ENCODE peak calls at places on chromosomes 6 and 20, in seven cellular contexts. One of them, this sample, is unnamed.

GRCh38 chr20:51579137-51579536 is 36.6 kb upstream of the NFATC2 start:
- DNase-seq in activated CD4-positive, alpha-beta T cell treated with anti-CD3 and anti-CD28 coated beads, Interleukin-2, amount 50 U/mL, for 1 hour: no peak
- DNase-seq in substantia nigra: no peak
- DNase-seq in left ventricle myocardium superior: no peak
- DNase-seq in cardiac fibroblast: no peak
- DNase-seq in nucleus accumbens: no peak
- DNase-seq in Panc1: no peak
- DNase-seq in this sample: peak

GRCh38 chr20:10731190-10731955 is 57.6 kb upstream of the JAG1 start:
- DNase-seq in activated CD4-positive, alpha-beta T cell treated with anti-CD3 and anti-CD28 coated beads, Interleukin-2, amount 50 U/mL, for 1 hour: no peak
- DNase-seq in substantia nigra: no peak
- DNase-seq in left ventricle myocardium superior: no peak
- DNase-seq in cardiac fibroblast: peak
- DNase-seq in nucleus accumbens: no peak
- DNase-seq in Panc1: no peak
- DNase-seq in this sample: peak

GRCh38 chr6:42449917-42450313 is 1.8 kb downstream of the TRERF1 start:
- DNase-seq in activated CD4-positive, alpha-beta T cell treated with anti-CD3 and anti-CD28 coated beads, Interleukin-2, amount 50 U/mL, for 1 hour: no peak
- DNase-seq in substantia nigra: no peak
- DNase-seq in left ventricle myocardium superior: no peak
- DNase-seq in cardiac fibroblast: no peak
- DNase-seq in nucleus accumbens: no peak
- DNase-seq in Panc1: no peak
- DNase-seq in this sample: no peak

GRCh38 chr6:170313716-170314295 is 7.2 kb downstream of the FAM120B start:
- DNase-seq in activated CD4-positive, alpha-beta T cell treated with anti-CD3 and anti-CD28 coated beads, Interleukin-2, amount 50 U/mL, for 1 hour: no peak
- DNase-seq in substantia nigra: no peak
- DNase-seq in left ventricle myocardium superior: no peak
- DNase-seq in cardiac fibroblast: no peak
- DNase-seq in nucleus accumbens: no peak
- DNase-seq in Panc1: no peak
- DNase-seq in this sample: no peak

GRCh38 chr6:21134401-21134800 is 459.1 kb upstream of the SOX4 start:
- DNase-seq in activated CD4-positive, alpha-beta T cell treated with anti-CD3 and anti-CD28 coated beads, Interleukin-2, amount 50 U/mL, for 1 hour: no peak
- DNase-seq in substantia nigra: no peak
- DNase-seq in left ventricle myocardium superior: no peak
- DNase-seq in cardiac fibroblast: no peak
- DNase-seq in nucleus accumbens: no peak
- DNase-seq in Panc1: no peak
- DNase-seq in this sample: no peak

GRCh38 chr6:14029605-14030004 is 88.0 kb upstream of the CD83 start:
- DNase-seq in activated CD4-positive, alpha-beta T cell treated with anti-CD3 and anti-CD28 coated beads, Interleukin-2, amount 50 U/mL, for 1 hour: no peak
- DNase-seq in substantia nigra: no peak
- DNase-seq in left ventricle myocardium superior: no peak
- DNase-seq in cardiac fibroblast: no peak
- DNase-seq in nucleus accumbens: no peak
- DNase-seq in Panc1: no peak
- DNase-seq in this sample: no peak

GRCh38 chr6:42451146-42451594 is 556 bp downstream of the TRERF1 start:
- DNase-seq in activated CD4-positive, alpha-beta T cell treated with anti-CD3 and anti-CD28 coated beads, Interleukin-2, amount 50 U/mL, for 1 hour: no peak
- DNase-seq in substantia nigra: no peak
- DNase-seq in left ventricle myocardium superior: no peak
- DNase-seq in cardiac fibroblast: no peak
- DNase-seq in nucleus accumbens: no peak
- DNase-seq in Panc1: peak
- DNase-seq in this sample: no peak

GRCh38 chr20:49768204-49769124 is 44.2 kb upstream of the SLC9A8 start:
- DNase-seq in activated CD4-positive, alpha-beta T cell treated with anti-CD3 and anti-CD28 coated beads, Interleukin-2, amount 50 U/mL, for 1 hour: no peak
- DNase-seq in substantia nigra: no peak
- DNase-seq in left ventricle myocardium superior: no peak
- DNase-seq in cardiac fibroblast: peak
- DNase-seq in nucleus accumbens: no peak
- DNase-seq in Panc1: no peak
- DNase-seq in this sample: peak

GRCh38 chr6:112770341-112770740 is 423.2 kb downstream of the RFPL4B start:
- DNase-seq in activated CD4-positive, alpha-beta T cell treated with anti-CD3 and anti-CD28 coated beads, Interleukin-2, amount 50 U/mL, for 1 hour: no peak
- DNase-seq in substantia nigra: no peak
- DNase-seq in left ventricle myocardium superior: no peak
- DNase-seq in cardiac fibroblast: no peak
- DNase-seq in nucleus accumbens: no peak
- DNase-seq in Panc1: no peak
- DNase-seq in this sample: no peak

GRCh38 chr20:1389703-1390385 is 3.0 kb downstream of the FKBP1A start:
- DNase-seq in activated CD4-positive, alpha-beta T cell treated with anti-CD3 and anti-CD28 coated beads, Interleukin-2, amount 50 U/mL, for 1 hour: no peak
- DNase-seq in substantia nigra: no peak
- DNase-seq in left ventricle myocardium superior: no peak
- DNase-seq in cardiac fibroblast: peak
- DNase-seq in nucleus accumbens: no peak
- DNase-seq in Panc1: no peak
- DNase-seq in this sample: no peak

GRCh38 chr20:30811896-30812671 is 445.4 kb upstream of the DEFB115 start:
- DNase-seq in activated CD4-positive, alpha-beta T cell treated with anti-CD3 and anti-CD28 coated beads, Interleukin-2, amount 50 U/mL, for 1 hour: no peak
- DNase-seq in substantia nigra: no peak
- DNase-seq in left ventricle myocardium superior: peak
- DNase-seq in cardiac fibroblast: peak
- DNase-seq in nucleus accumbens: no peak
- DNase-seq in Panc1: no peak
- DNase-seq in this sample: peak

GRCh38 chr6:168145747-168146596 is 67.0 kb upstream of the FRMD1 start:
- DNase-seq in activated CD4-positive, alpha-beta T cell treated with anti-CD3 and anti-CD28 coated beads, Interleukin-2, amount 50 U/mL, for 1 hour: no peak
- DNase-seq in substantia nigra: no peak
- DNase-seq in left ventricle myocardium superior: no peak
- DNase-seq in cardiac fibroblast: no peak
- DNase-seq in nucleus accumbens: no peak
- DNase-seq in Panc1: no peak
- DNase-seq in this sample: no peak

GRCh38 chr20:47205577-47206123 is 150.8 kb downstream of the ZMYND8 start:
- DNase-seq in activated CD4-positive, alpha-beta T cell treated with anti-CD3 and anti-CD28 coated beads, Interleukin-2, amount 50 U/mL, for 1 hour: no peak
- DNase-seq in substantia nigra: no peak
- DNase-seq in left ventricle myocardium superior: peak
- DNase-seq in cardiac fibroblast: peak
- DNase-seq in nucleus accumbens: no peak
- DNase-seq in Panc1: no peak
- DNase-seq in this sample: peak

GRCh38 chr6:33678932-33679478 is 32.5 kb downstream of the UQCC2 start:
- DNase-seq in activated CD4-positive, alpha-beta T cell treated with anti-CD3 and anti-CD28 coated beads, Interleukin-2, amount 50 U/mL, for 1 hour: no peak
- DNase-seq in substantia nigra: no peak
- DNase-seq in left ventricle myocardium superior: no peak
- DNase-seq in cardiac fibroblast: no peak
- DNase-seq in nucleus accumbens: no peak
- DNase-seq in Panc1: no peak
- DNase-seq in this sample: no peak

GRCh38 chr6:142942238-142942637 is 2.7 kb downstream of the HIVEP2 start:
- DNase-seq in activated CD4-positive, alpha-beta T cell treated with anti-CD3 and anti-CD28 coated beads, Interleukin-2, amount 50 U/mL, for 1 hour: no peak
- DNase-seq in substantia nigra: no peak
- DNase-seq in left ventricle myocardium superior: no peak
- DNase-seq in cardiac fibroblast: no peak
- DNase-seq in nucleus accumbens: no peak
- DNase-seq in Panc1: no peak
- DNase-seq in this sample: no peak

GRCh38 chr20:51190783-51191180 is 167.9 kb upstream of the KCNG1 start:
- DNase-seq in activated CD4-positive, alpha-beta T cell treated with anti-CD3 and anti-CD28 coated beads, Interleukin-2, amount 50 U/mL, for 1 hour: no peak
- DNase-seq in substantia nigra: no peak
- DNase-seq in left ventricle myocardium superior: no peak
- DNase-seq in cardiac fibroblast: peak
- DNase-seq in nucleus accumbens: no peak
- DNase-seq in Panc1: no peak
- DNase-seq in this sample: no peak

GRCh38 chr6:32819729-32820128 is 2.9 kb upstream of the HLA-DOB start:
- DNase-seq in activated CD4-positive, alpha-beta T cell treated with anti-CD3 and anti-CD28 coated beads, Interleukin-2, amount 50 U/mL, for 1 hour: no peak
- DNase-seq in substantia nigra: no peak
- DNase-seq in left ventricle myocardium superior: no peak
- DNase-seq in cardiac fibroblast: peak
- DNase-seq in nucleus accumbens: no peak
- DNase-seq in Panc1: no peak
- DNase-seq in this sample: peak

GRCh38 chr6:51855310-51856082 is 231.9 kb downstream of the PKHD1 start:
- DNase-seq in activated CD4-positive, alpha-beta T cell treated with anti-CD3 and anti-CD28 coated beads, Interleukin-2, amount 50 U/mL, for 1 hour: no peak
- DNase-seq in substantia nigra: no peak
- DNase-seq in left ventricle myocardium superior: no peak
- DNase-seq in cardiac fibroblast: peak
- DNase-seq in nucleus accumbens: no peak
- DNase-seq in Panc1: peak
- DNase-seq in this sample: peak

GRCh38 chr6:110270166-110270565 is 88.0 kb downstream of the METTL24 start:
- DNase-seq in activated CD4-positive, alpha-beta T cell treated with anti-CD3 and anti-CD28 coated beads, Interleukin-2, amount 50 U/mL, for 1 hour: no peak
- DNase-seq in substantia nigra: no peak
- DNase-seq in left ventricle myocardium superior: no peak
- DNase-seq in cardiac fibroblast: no peak
- DNase-seq in nucleus accumbens: no peak
- DNase-seq in Panc1: no peak
- DNase-seq in this sample: peak

GRCh38 chr6:6619415-6619814 is 30.9 kb downstream of the LY86 start:
- DNase-seq in activated CD4-positive, alpha-beta T cell treated with anti-CD3 and anti-CD28 coated beads, Interleukin-2, amount 50 U/mL, for 1 hour: no peak
- DNase-seq in substantia nigra: no peak
- DNase-seq in left ventricle myocardium superior: no peak
- DNase-seq in cardiac fibroblast: no peak
- DNase-seq in nucleus accumbens: no peak
- DNase-seq in Panc1: no peak
- DNase-seq in this sample: no peak

GRCh38 chr6:152380993-152381898 is 255.9 kb downstream of the SYNE1 start:
- DNase-seq in activated CD4-positive, alpha-beta T cell treated with anti-CD3 and anti-CD28 coated beads, Interleukin-2, amount 50 U/mL, for 1 hour: no peak
- DNase-seq in substantia nigra: peak
- DNase-seq in left ventricle myocardium superior: peak
- DNase-seq in cardiac fibroblast: peak
- DNase-seq in nucleus accumbens: peak
- DNase-seq in Panc1: peak
- DNase-seq in this sample: peak

GRCh38 chr20:45056473-45057148 is 44.3 kb downstream of the KCNS1 start:
- DNase-seq in activated CD4-positive, alpha-beta T cell treated with anti-CD3 and anti-CD28 coated beads, Interleukin-2, amount 50 U/mL, for 1 hour: no peak
- DNase-seq in substantia nigra: no peak
- DNase-seq in left ventricle myocardium superior: no peak
- DNase-seq in cardiac fibroblast: no peak
- DNase-seq in nucleus accumbens: no peak
- DNase-seq in Panc1: no peak
- DNase-seq in this sample: no peak

GRCh38 chr6:4008324-4009047 is 70.5 kb downstream of the FAM217A start:
- DNase-seq in activated CD4-positive, alpha-beta T cell treated with anti-CD3 and anti-CD28 coated beads, Interleukin-2, amount 50 U/mL, for 1 hour: no peak
- DNase-seq in substantia nigra: no peak
- DNase-seq in left ventricle myocardium superior: no peak
- DNase-seq in cardiac fibroblast: peak
- DNase-seq in nucleus accumbens: no peak
- DNase-seq in Panc1: no peak
- DNase-seq in this sample: peak

GRCh38 chr6:34447915-34448314 is 18.0 kb upstream of the PACSIN1 start:
- DNase-seq in activated CD4-positive, alpha-beta T cell treated with anti-CD3 and anti-CD28 coated beads, Interleukin-2, amount 50 U/mL, for 1 hour: no peak
- DNase-seq in substantia nigra: no peak
- DNase-seq in left ventricle myocardium superior: no peak
- DNase-seq in cardiac fibroblast: no peak
- DNase-seq in nucleus accumbens: no peak
- DNase-seq in Panc1: no peak
- DNase-seq in this sample: no peak

GRCh38 chr20:21145424-21145823 is 19.5 kb downstream of the KIZ start:
- DNase-seq in activated CD4-positive, alpha-beta T cell treated with anti-CD3 and anti-CD28 coated beads, Interleukin-2, amount 50 U/mL, for 1 hour: no peak
- DNase-seq in substantia nigra: no peak
- DNase-seq in left ventricle myocardium superior: no peak
- DNase-seq in cardiac fibroblast: no peak
- DNase-seq in nucleus accumbens: no peak
- DNase-seq in Panc1: no peak
- DNase-seq in this sample: no peak